ENCODE peak calls at places on chromosomes 5 and 9, in seven cellular contexts. One of them, this sample, is unnamed.

GRCh38 chr5:52682492-52682891 is 105.2 kb upstream of the ITGA1 start:
- DNase-seq in ovary: no peak
- DNase-seq in uterus: no peak
- DNase-seq in mesendoderm: peak
- DNase-seq in upper lobe of right lung: no peak
- DNase-seq in lung: no peak
- DNase-seq in CD8-positive, alpha-beta T cell: no peak
- DNase-seq in this sample: no peak

GRCh38 chr9:114729706-114730105 is 47.7 kb upstream of the TEX48 start:
- DNase-seq in ovary: no peak
- DNase-seq in uterus: no peak
- DNase-seq in mesendoderm: no peak
- DNase-seq in upper lobe of right lung: no peak
- DNase-seq in lung: no peak
- DNase-seq in CD8-positive, alpha-beta T cell: no peak
- DNase-seq in this sample: no peak

GRCh38 chr9:132486706-132487350 is 76.8 kb downstream of the CFAP77 start:
- DNase-seq in ovary: no peak
- DNase-seq in uterus: no peak
- DNase-seq in mesendoderm: no peak
- DNase-seq in upper lobe of right lung: no peak
- DNase-seq in lung: no peak
- DNase-seq in CD8-positive, alpha-beta T cell: peak
- DNase-seq in this sample: no peak

GRCh38 chr5:130109152-130109551 is 204.9 kb downstream of the CHSY3 start:
- DNase-seq in ovary: no peak
- DNase-seq in uterus: no peak
- DNase-seq in mesendoderm: peak
- DNase-seq in upper lobe of right lung: no peak
- DNase-seq in lung: no peak
- DNase-seq in CD8-positive, alpha-beta T cell: no peak
- DNase-seq in this sample: no peak

GRCh38 chr5:137566780-137567179 is 67.7 kb upstream of the SPOCK1 start:
- DNase-seq in ovary: no peak
- DNase-seq in uterus: no peak
- DNase-seq in mesendoderm: no peak
- DNase-seq in upper lobe of right lung: no peak
- DNase-seq in lung: no peak
- DNase-seq in CD8-positive, alpha-beta T cell: no peak
- DNase-seq in this sample: no peak

GRCh38 chr9:92715488-92716231 is 45.7 kb upstream of the IPPK start:
- DNase-seq in ovary: peak
- DNase-seq in uterus: peak
- DNase-seq in mesendoderm: no peak
- DNase-seq in upper lobe of right lung: no peak
- DNase-seq in lung: no peak
- DNase-seq in CD8-positive, alpha-beta T cell: no peak
- DNase-seq in this sample: peak

GRCh38 chr5:150630459-150631325 is 9.8 kb upstream of the SYNPO start:
- DNase-seq in ovary: no peak
- DNase-seq in uterus: no peak
- DNase-seq in mesendoderm: no peak
- DNase-seq in upper lobe of right lung: no peak
- DNase-seq in lung: no peak
- DNase-seq in CD8-positive, alpha-beta T cell: no peak
- DNase-seq in this sample: no peak

GRCh38 chr9:93133641-93134017 is 422 bp downstream of the NINJ1 start:
- DNase-seq in ovary: peak
- DNase-seq in uterus: peak
- DNase-seq in mesendoderm: peak
- DNase-seq in upper lobe of right lung: peak
- DNase-seq in lung: peak
- DNase-seq in CD8-positive, alpha-beta T cell: peak
- DNase-seq in this sample: peak

GRCh38 chr9:118961857-118962256 is 407.4 kb downstream of the BRINP1 start:
- DNase-seq in ovary: no peak
- DNase-seq in uterus: no peak
- DNase-seq in mesendoderm: peak
- DNase-seq in upper lobe of right lung: no peak
- DNase-seq in lung: no peak
- DNase-seq in CD8-positive, alpha-beta T cell: no peak
- DNase-seq in this sample: no peak

GRCh38 chr5:150449491-150450339 is at the start of gene RPS14:
- DNase-seq in ovary: peak
- DNase-seq in uterus: peak
- DNase-seq in mesendoderm: peak
- DNase-seq in upper lobe of right lung: peak
- DNase-seq in lung: peak
- DNase-seq in CD8-positive, alpha-beta T cell: peak
- DNase-seq in this sample: peak

GRCh38 chr5:116076496-116076895 is 8.3 kb upstream of the COMMD10 start:
- DNase-seq in ovary: no peak
- DNase-seq in uterus: no peak
- DNase-seq in mesendoderm: no peak
- DNase-seq in upper lobe of right lung: no peak
- DNase-seq in lung: no peak
- DNase-seq in CD8-positive, alpha-beta T cell: no peak
- DNase-seq in this sample: no peak
- H3K27ac ChIP-seq in ovary: no peak
- H3K27ac ChIP-seq in uterus: no peak
- H3K27ac ChIP-seq in mesendoderm: no peak
- H3K27ac ChIP-seq in upper lobe of right lung: no peak
- H3K27ac ChIP-seq in lung: no peak
- H3K27ac ChIP-seq in CD8-positive, alpha-beta T cell: no peak
- H3K27ac ChIP-seq in this sample: no peak

GRCh38 chr9:89354471-89354870 is 36.2 kb downstream of the SECISBP2 start:
- DNase-seq in ovary: no peak
- DNase-seq in uterus: no peak
- DNase-seq in mesendoderm: no peak
- DNase-seq in upper lobe of right lung: no peak
- DNase-seq in lung: no peak
- DNase-seq in CD8-positive, alpha-beta T cell: no peak
- DNase-seq in this sample: no peak

GRCh38 chr9:89359018-89359417 is 40.7 kb downstream of the SECISBP2 start:
- DNase-seq in ovary: peak
- DNase-seq in uterus: no peak
- DNase-seq in mesendoderm: no peak
- DNase-seq in upper lobe of right lung: no peak
- DNase-seq in lung: no peak
- DNase-seq in CD8-positive, alpha-beta T cell: no peak
- DNase-seq in this sample: no peak

GRCh38 chr9:89357331-89358197 is 39.3 kb downstream of the SECISBP2 start:
- DNase-seq in ovary: no peak
- DNase-seq in uterus: no peak
- DNase-seq in mesendoderm: no peak
- DNase-seq in upper lobe of right lung: no peak
- DNase-seq in lung: no peak
- DNase-seq in CD8-positive, alpha-beta T cell: no peak
- DNase-seq in this sample: peak

GRCh38 chr9:89358376-89358775 is 40.1 kb downstream of the SECISBP2 start:
- DNase-seq in ovary: no peak
- DNase-seq in uterus: no peak
- DNase-seq in mesendoderm: no peak
- DNase-seq in upper lobe of right lung: no peak
- DNase-seq in lung: no peak
- DNase-seq in CD8-positive, alpha-beta T cell: no peak
- DNase-seq in this sample: no peak

DNA sequence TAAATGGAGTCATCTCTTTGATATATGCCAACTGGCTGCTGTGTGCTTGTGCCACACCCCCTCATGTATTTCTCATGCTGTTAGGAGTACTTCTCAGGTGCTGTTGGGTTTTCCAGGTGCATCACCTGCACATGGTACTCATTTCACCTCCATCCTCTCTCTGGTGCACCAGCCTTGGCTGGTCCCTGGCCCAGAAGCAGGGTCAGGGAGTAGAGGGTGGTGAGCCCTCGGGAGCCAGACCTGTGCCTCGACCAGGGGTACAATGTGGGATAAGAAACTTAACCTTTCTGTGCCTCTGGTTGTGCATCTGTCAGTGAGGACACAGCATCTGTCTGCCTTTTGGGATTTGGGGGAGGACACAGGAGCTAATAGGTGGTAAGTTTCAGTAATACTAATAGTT is 38.5 kb downstream of the SECISBP2 start:
- DNase-seq in ovary: no peak
- DNase-seq in uterus: no peak
- DNase-seq in mesendoderm: no peak
- DNase-seq in upper lobe of right lung: no peak
- DNase-seq in lung: no peak
- DNase-seq in CD8-positive, alpha-beta T cell: no peak
- DNase-seq in this sample: peak
- H3K27ac ChIP-seq in ovary: no peak
- H3K27ac ChIP-seq in uterus: no peak
- H3K27ac ChIP-seq in mesendoderm: no peak
- H3K27ac ChIP-seq in upper lobe of right lung: no peak
- H3K27ac ChIP-seq in lung: no peak
- H3K27ac ChIP-seq in CD8-positive, alpha-beta T cell: no peak
- H3K27ac ChIP-seq in this sample: no peak

GRCh38 chr9:134533850-134534585 is 107.6 kb upstream of the COL5A1 start:
- DNase-seq in ovary: no peak
- DNase-seq in uterus: peak
- DNase-seq in mesendoderm: no peak
- DNase-seq in upper lobe of right lung: no peak
- DNase-seq in lung: no peak
- DNase-seq in CD8-positive, alpha-beta T cell: no peak
- DNase-seq in this sample: no peak

GRCh38 chr9:134534661-134535080 is 106.9 kb upstream of the COL5A1 start:
- DNase-seq in ovary: no peak
- DNase-seq in uterus: no peak
- DNase-seq in mesendoderm: no peak
- DNase-seq in upper lobe of right lung: no peak
- DNase-seq in lung: no peak
- DNase-seq in CD8-positive, alpha-beta T cell: no peak
- DNase-seq in this sample: no peak

GRCh38 chr9:134536101-134536900 is 105.3 kb upstream of the COL5A1 start:
- DNase-seq in ovary: no peak
- DNase-seq in uterus: no peak
- DNase-seq in mesendoderm: no peak
- DNase-seq in upper lobe of right lung: no peak
- DNase-seq in lung: no peak
- DNase-seq in CD8-positive, alpha-beta T cell: no peak
- DNase-seq in this sample: no peak

GRCh38 chr9:134536931-134537330 is 104.7 kb upstream of the COL5A1 start:
- DNase-seq in ovary: no peak
- DNase-seq in uterus: no peak
- DNase-seq in mesendoderm: no peak
- DNase-seq in upper lobe of right lung: no peak
- DNase-seq in lung: no peak
- DNase-seq in CD8-positive, alpha-beta T cell: no peak
- DNase-seq in this sample: no peak

DNA sequence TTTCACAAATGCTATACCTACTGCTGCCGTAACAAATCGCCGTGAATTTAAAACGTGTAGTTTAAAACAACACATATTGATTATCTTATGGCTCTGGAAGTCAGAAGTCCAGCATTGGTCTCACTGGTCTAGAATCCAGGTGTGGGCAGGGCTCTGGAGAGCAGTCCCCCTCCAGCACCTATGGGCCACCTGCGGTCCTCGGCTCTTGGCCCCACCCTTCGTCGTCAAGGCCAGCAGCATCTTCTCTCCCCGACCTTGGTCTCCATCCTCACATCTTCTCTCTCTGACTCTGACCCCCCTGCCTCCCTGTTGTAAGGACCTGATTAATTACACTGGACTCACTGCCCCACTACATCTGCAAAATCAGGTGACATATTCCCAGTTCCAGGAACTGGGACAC is 106.4 kb upstream of the COL5A1 start:
- DNase-seq in ovary: no peak
- DNase-seq in uterus: no peak
- DNase-seq in mesendoderm: no peak
- DNase-seq in upper lobe of right lung: no peak
- DNase-seq in lung: no peak
- DNase-seq in CD8-positive, alpha-beta T cell: no peak
- DNase-seq in this sample: no peak
- H3K27ac ChIP-seq in ovary: no peak
- H3K27ac ChIP-seq in uterus: no peak
- H3K27ac ChIP-seq in mesendoderm: no peak
- H3K27ac ChIP-seq in upper lobe of right lung: no peak
- H3K27ac ChIP-seq in lung: no peak
- H3K27ac ChIP-seq in CD8-positive, alpha-beta T cell: no peak
- H3K27ac ChIP-seq in this sample: no peak

DNA sequence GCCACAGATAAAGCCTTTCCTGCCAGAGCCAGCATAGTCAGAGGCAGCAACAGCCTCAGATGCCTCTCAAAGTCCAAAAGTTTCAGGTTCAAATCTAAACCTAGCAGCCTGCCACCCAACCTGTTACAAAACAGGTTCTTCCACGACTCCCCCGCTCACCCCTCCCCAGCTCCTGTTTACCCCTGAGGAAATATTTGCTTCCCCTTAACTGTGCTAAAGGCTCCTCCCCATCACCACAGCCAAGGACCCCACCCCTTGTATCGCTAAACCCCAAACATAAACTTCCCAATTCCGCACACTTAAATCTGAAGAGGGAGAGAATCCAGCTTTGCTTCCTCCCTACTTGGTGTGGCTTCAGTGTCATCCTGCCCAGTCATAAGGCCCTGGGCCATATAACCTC is 15.4 kb upstream of the VDAC1 start:
- DNase-seq in ovary: no peak
- DNase-seq in uterus: no peak
- DNase-seq in mesendoderm: no peak
- DNase-seq in upper lobe of right lung: no peak
- DNase-seq in lung: no peak
- DNase-seq in CD8-positive, alpha-beta T cell: no peak
- DNase-seq in this sample: no peak
- H3K27ac ChIP-seq in ovary: no peak
- H3K27ac ChIP-seq in uterus: no peak
- H3K27ac ChIP-seq in mesendoderm: no peak
- H3K27ac ChIP-seq in upper lobe of right lung: no peak
- H3K27ac ChIP-seq in lung: no peak
- H3K27ac ChIP-seq in CD8-positive, alpha-beta T cell: no peak
- H3K27ac ChIP-seq in this sample: no peak

GRCh38 chr5:147956064-147956841 is 49.9 kb upstream of the C5orf46 start:
- DNase-seq in ovary: no peak
- DNase-seq in uterus: no peak
- DNase-seq in mesendoderm: no peak
- DNase-seq in upper lobe of right lung: no peak
- DNase-seq in lung: no peak
- DNase-seq in CD8-positive, alpha-beta T cell: no peak
- DNase-seq in this sample: no peak
- H3K27ac ChIP-seq in ovary: no peak
- H3K27ac ChIP-seq in uterus: no peak
- H3K27ac ChIP-seq in mesendoderm: no peak
- H3K27ac ChIP-seq in upper lobe of right lung: no peak
- H3K27ac ChIP-seq in lung: no peak
- H3K27ac ChIP-seq in CD8-positive, alpha-beta T cell: no peak
- H3K27ac ChIP-seq in this sample: no peak

GRCh38 chr5:157510682-157511081 is 50.7 kb downstream of the NIPAL4 start:
- DNase-seq in ovary: no peak
- DNase-seq in uterus: no peak
- DNase-seq in mesendoderm: no peak
- DNase-seq in upper lobe of right lung: no peak
- DNase-seq in lung: no peak
- DNase-seq in CD8-positive, alpha-beta T cell: no peak
- DNase-seq in this sample: no peak
- H3K27ac ChIP-seq in ovary: peak
- H3K27ac ChIP-seq in uterus: peak
- H3K27ac ChIP-seq in mesendoderm: no peak
- H3K27ac ChIP-seq in upper lobe of right lung: peak
- H3K27ac ChIP-seq in lung: peak
- H3K27ac ChIP-seq in CD8-positive, alpha-beta T cell: no peak
- H3K27ac ChIP-seq in this sample: peak

This sample was measured in right atrium auricular region.